ENCODE peak calls at places on chromosomes 1 and 21, in six cellular contexts. C is neuronal stem cell, R is IMR-90, T is mesenchymal stem cell, J is H1, U is trophoblast cell. N is an unnamed sample. For H3K36me3 and H3K27me3, the result is how much of the 10 kb centered on the place peaks cover.

GRCh38 chr21:22855581-22855980 is 1857.4 kb downstream of the NCAM2 start:
- DNase-seq in T (no peak), U (no peak), R (no peak), C (no peak), J (no peak), N (no peak)

GRCh38 chr1:27778022-27778421 is 5.0 kb downstream of the STX12 start:
- DNase-seq in U (no peak), C (no peak), R (no peak), J (no peak), T (no peak), N (no peak)

GRCh38 chr21:39265603-39266002 is 47.8 kb downstream of the BRWD1 start:
- DNase-seq in T (no peak), J (no peak), C (no peak), U (no peak), R (no peak), N (no peak)

GRCh38 chr1:170560681-170561285 is 28.8 kb downstream of the GORAB start:
- DNase-seq in U (no peak), T (no peak), C (no peak), J (no peak), R (no peak), N (no peak)

GRCh38 chr1:218772575-218772974 is 401.1 kb upstream of the LYPLAL1 start:
- DNase-seq in U (no peak), C (no peak), J (no peak), T (no peak), R (peak), N (no peak)

GRCh38 chr1:50106095-50106761 is 2.5 kb upstream of the ELAVL4 start:
- DNase-seq in R (no peak), J (no peak), T (no peak), U (no peak), C (no peak), N (no peak)

GRCh38 chr1:67724928-67725560 is 40.0 kb downstream of the GADD45A start:
- DNase-seq in J (no peak), R (peak), C (no peak), T (peak), U (no peak), N (no peak)

GRCh38 chr1:41418868-41419583 is 57.8 kb downstream of the FOXO6 start:
- DNase-seq in C (no peak), U (peak), J (no peak), R (peak), T (peak), N (peak)

GRCh38 chr21:25878334-25878733 is 143.6 kb downstream of the GABPA start:
- DNase-seq in T (peak), R (peak), U (no peak), J (no peak), C (no peak), N (peak)

GRCh38 chr1:212256404-212256803 is 28.8 kb upstream of the PPP2R5A start:
- DNase-seq in C (no peak), T (no peak), R (no peak), U (no peak), J (no peak), N (no peak)

GRCh38 chr1:6412896-6413295 is 6.8 kb downstream of the HES2 start:
- DNase-seq in R (no peak), J (no peak), U (peak), C (no peak), T (no peak), N (no peak)

GRCh38 chr1:156119503-156120209 is 5.1 kb downstream of the LMNA start:
- DNase-seq in R (peak), C (no peak), U (peak), T (peak), J (no peak), N (peak)

GRCh38 chr1:205600085-205600484 is 31.7 kb downstream of the ELK4 start:
- DNase-seq in C (no peak), J (no peak), R (peak), U (no peak), T (peak), N (no peak)

GRCh38 chr1:176949033-176949662 is 215.4 kb downstream of the ASTN1 start:
- DNase-seq in R (peak), U (peak), C (peak), T (peak), J (peak), N (peak)

GRCh38 chr1:218558411-218558810 is 213.3 kb downstream of the TGFB2 start:
- DNase-seq in C (no peak), J (no peak), T (no peak), R (no peak), U (no peak), N (no peak)

GRCh38 chr1:195744256-195744655 is 864.0 kb downstream of the KCNT2 start:
- DNase-seq in C (no peak), J (no peak), U (no peak), R (no peak), T (no peak), N (no peak)

DNA sequence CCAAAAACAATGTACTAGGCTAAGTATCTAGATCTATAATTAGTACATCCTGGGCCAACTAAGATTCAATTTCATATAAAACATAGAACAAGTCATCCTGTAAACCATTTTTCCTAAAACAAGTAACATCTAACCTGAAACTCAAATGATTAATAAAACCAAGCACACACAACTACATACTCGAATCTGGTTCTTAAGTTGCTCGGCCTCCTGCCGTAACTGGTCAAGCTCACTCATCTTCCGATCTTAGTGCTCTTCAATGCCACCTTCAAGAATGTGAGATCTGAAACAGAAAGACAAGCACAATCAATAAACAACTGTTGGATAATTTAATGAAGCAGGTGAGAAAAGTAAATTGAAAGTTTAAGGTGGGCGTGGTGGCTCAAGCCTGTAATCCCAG is 46.9 kb upstream of the NADK start:
- DNase-seq in C (no peak), J (no peak), U (no peak), T (no peak), R (no peak), N (no peak)
- H3K36me3 ChIP-seq in C (half or more), J (under half), U (under half), T (half or more), R (under half), N (under half)

GRCh38 chr1:44806025-44806703 is 987 bp downstream of the DYNLT4 start:
- DNase-seq in R (no peak), J (no peak), T (no peak), C (no peak), U (peak), N (no peak)

GRCh38 chr1:44805311-44806024 is 1.7 kb downstream of the DYNLT4 start:
- DNase-seq in C (no peak), R (no peak), T (no peak), J (no peak), U (peak), N (no peak)

GRCh38 chr1:44808063-44808937 is at the start of gene BTBD19:
- DNase-seq in U (peak), J (no peak), T (peak), R (peak), C (no peak), N (peak)

GRCh38 chr1:44807364-44808062 is 362 bp upstream of the DYNLT4 start:
- DNase-seq in R (peak), J (peak), T (peak), C (peak), U (peak), N (peak)

DNA sequence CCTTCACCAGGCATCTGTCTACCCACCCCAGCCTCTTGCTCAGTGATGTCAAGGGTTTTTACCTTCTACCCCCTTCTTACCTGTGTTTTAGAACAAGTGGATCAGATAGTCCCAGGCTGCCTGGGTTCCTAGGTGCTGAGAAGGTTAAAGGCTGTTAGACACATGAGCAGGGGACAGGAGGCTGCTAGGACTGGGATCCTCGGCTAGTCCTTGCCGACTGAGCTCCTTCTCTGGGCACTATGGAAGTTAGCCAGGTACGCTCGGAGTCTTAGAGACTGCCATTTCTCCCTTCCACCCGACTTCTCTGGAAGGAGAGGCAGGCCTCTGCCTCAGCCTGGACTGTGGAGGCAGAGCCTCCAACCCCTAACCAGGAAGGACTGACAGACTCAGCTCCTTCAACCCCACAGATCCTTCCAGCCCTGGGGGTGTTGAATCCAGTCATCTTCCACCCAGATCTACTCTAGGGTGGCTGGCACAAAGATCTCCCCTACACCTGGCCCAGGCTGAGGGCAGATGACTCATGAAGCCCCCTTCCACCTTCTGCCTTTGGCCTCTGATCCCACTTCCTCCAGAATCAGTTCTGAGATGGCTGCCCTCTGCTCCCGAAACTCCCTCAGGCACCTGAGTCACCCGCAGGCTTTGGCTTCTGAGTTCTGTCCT is at the start of gene DYNLT4:
- DNase-seq in R (no peak), J (no peak), T (no peak), C (no peak), U (no peak), N (no peak)
- H2AK5ac ChIP-seq in R (peak), J (peak), T (peak), C (peak), U (peak), N (peak)

DNA sequence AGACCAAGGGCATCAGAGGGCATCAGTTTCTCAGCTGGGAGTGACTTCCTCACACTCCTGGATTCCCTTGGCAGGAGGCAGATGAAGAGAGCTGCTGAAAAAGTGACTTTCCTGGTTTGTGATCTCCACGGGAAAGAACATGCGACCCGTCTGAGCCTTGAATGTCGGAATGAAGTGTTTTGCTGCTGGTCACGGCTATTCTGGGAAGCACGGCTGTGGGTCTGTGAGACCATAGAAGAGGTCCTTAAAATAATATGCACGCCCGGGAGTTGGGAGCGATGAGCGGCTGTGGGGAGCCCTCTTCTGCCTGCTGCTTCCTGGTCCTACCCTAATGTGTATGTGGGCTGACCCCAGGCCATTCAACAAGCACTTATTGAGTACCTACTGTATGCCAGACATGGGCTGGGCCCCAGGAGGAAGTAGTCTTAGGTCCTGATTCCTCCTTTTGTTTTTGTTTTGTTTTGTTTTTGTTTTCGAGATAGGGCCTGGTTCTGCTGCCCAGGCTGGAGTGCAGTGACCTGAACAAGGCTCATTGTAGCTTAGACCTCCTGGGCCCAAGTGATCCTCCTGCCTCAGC is 13.2 kb upstream of the UMODL1 start:
- DNase-seq in C (no peak), J (no peak), T (peak), U (no peak), R (no peak), N (no peak)
- H3K27me3 ChIP-seq in C (under half), J (under half), T (under half), U (under half), R (under half), N (under half)

DNA sequence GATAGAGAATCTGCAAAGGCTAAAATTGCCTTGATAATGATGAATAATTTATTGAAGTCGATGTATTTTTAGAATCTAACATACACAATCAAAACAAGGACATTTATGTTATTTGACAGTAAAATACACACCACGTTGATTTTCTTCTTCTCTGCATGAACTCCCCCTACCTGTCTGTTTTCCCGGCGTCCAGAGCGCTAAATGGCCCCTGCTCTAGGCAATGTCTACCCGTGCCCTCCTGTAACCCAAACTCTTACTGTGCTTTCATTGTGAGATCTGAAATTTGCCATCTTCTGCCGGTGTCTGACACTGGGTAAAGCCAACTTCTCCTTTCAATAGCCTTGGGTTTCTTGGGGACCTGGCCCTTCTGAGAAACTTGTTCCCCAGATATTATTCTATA is 6.7 kb upstream of the OR11L1 start:
- DNase-seq in R (no peak), J (no peak), C (no peak), T (no peak), U (no peak), N (no peak)
- H3K36me3 ChIP-seq in R (under half), J (under half), C (under half), T (under half), U (under half), N (under half)

GRCh38 chr1:23661887-23662286 is 29.7 kb upstream of the RPL11 start:
- DNase-seq in J (no peak), C (no peak), U (no peak), T (no peak), R (no peak), N (no peak)
- H2AK5ac ChIP-seq in J (no peak), C (no peak), U (no peak), T (no peak), R (no peak), N (no peak)

GRCh38 chr1:172269084-172269483 is 151.4 kb upstream of the C1orf105 start:
- DNase-seq in C (no peak), T (no peak), J (no peak), R (no peak), U (no peak), N (no peak)
- H3K27me3 ChIP-seq in C (under half), T (under half), J (under half), R (under half), U (under half), N (under half)

DNA sequence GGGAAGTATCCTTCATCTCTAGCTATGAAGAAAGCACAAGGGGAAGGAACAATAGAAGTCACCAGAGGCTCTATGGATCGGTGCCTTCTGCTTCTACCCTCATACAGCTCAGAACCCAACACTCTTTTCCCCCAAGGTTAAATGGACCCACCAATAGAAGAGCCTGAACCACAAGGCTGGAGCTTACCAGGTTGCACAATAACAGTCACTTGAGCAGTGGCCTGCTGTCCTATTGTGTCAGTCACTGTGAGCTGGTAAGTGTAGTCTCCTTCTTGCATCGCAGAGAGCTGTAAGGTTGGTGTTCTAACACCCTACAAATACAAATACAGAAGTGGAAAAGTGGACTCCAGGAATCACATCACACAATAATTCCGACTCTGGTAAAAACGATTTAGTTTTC is 103.0 kb downstream of the KIAA0319L start:
- DNase-seq in R (no peak), U (no peak), J (no peak), C (no peak), T (no peak), N (no peak)
- H3K36me3 ChIP-seq in R (under half), U (under half), J (under half), C (half or more), T (under half), N (under half)

GRCh38 chr1:111139956-111140679 is at the start of the genes CEPT1 and DRAM2:
- DNase-seq in J (peak), C (peak), R (peak), T (peak), U (peak), N (peak)
- H2AK5ac ChIP-seq in J (no peak), C (no peak), R (peak), T (no peak), U (peak), N (no peak)

DNA sequence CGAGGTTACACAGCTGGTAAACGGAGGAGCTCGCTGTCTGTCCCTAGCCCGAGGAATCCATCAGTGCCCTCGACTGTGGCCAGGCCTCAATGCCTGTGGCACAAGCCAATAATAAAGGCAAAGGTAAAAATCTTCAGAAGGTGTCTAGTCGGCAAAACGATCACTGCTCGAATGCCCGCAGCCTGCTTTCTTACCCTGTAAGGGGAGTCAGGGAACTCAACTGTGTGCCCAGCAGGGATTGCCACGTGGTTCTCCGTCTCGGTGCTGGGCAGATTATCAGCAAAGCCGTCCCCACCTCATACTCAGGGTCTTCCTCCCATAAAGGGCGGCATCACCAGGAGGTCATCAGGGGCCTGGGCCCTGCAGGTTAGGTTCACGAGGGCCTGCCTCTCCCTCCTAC is 103.4 kb downstream of the PAX7 start:
- DNase-seq in C (no peak), J (no peak), U (no peak), T (no peak), R (no peak), N (no peak)
- H3K27me3 ChIP-seq in C (under half), J (under half), U (under half), T (under half), R (under half), N (under half)

N was measured in mesendoderm.